ENCODE peak calls at places on chromosome 3, in ten cellular contexts. K is uterus, J is hepatocyte, C is stomach, E is IMR-90, D is tibial artery, H is neuronal stem cell, B is heart left ventricle, Y is endothelial cell of umbilical vein, Z is GM12878. W is an unnamed sample. For H3K4me1, the result is how much of the 10 kb centered on the place peaks cover.

GRCh38 chr3:124553178-124553577 is 177.1 kb upstream of the UMPS start:
- DNase-seq in K (no peak), J (no peak), C (no peak), E (no peak), D (no peak), H (no peak), B (no peak), Y (no peak), Z (no peak), W (no peak)

GRCh38 chr3:18062289-18063025 is 320.0 kb upstream of the TBC1D5 start:
- DNase-seq in K (no peak), J (no peak), C (no peak), E (peak), D (no peak), H (no peak), B (no peak), Y (no peak), Z (no peak), W (peak)

GRCh38 chr3:177127008-177127407 is 70.3 kb downstream of the TBL1XR1 start:
- DNase-seq in K (no peak), J (no peak), C (no peak), E (no peak), D (no peak), H (no peak), B (no peak), Y (no peak), Z (no peak), W (no peak)

GRCh38 chr3:101133638-101134037 is 140.4 kb upstream of the ABI3BP start:
- DNase-seq in K (no peak), J (no peak), C (no peak), E (no peak), D (no peak), H (no peak), B (no peak), Y (no peak), Z (no peak), W (no peak)

GRCh38 chr3:149717391-149718056 is 34.8 kb downstream of the COMMD2 start:
- DNase-seq in K (peak), J (peak), C (peak), E (peak), D (no peak), H (peak), B (peak), Y (peak), Z (no peak), W (no peak)

GRCh38 chr3:67719333-67719732 is 64.9 kb upstream of the SUCLG2 start:
- DNase-seq in K (no peak), J (no peak), C (no peak), E (peak), D (no peak), H (no peak), B (no peak), Y (peak), Z (no peak), W (peak)

GRCh38 chr3:71388535-71389120 is 194.9 kb downstream of the FOXP1 start:
- DNase-seq in K (no peak), J (no peak), C (no peak), E (no peak), D (no peak), H (no peak), B (no peak), Y (peak), Z (no peak), W (no peak)

GRCh38 chr3:187516446-187516845 is 148.3 kb downstream of the RTP4 start:
- DNase-seq in K (no peak), J (no peak), C (no peak), E (peak), D (no peak), H (no peak), B (no peak), Y (no peak), Z (no peak), W (no peak)

GRCh38 chr3:131178710-131179375 is 152.2 kb downstream of the NEK11 start:
- DNase-seq in K (no peak), J (no peak), C (no peak), E (no peak), D (no peak), H (no peak), B (no peak), Y (no peak), Z (no peak), W (no peak)

DNA sequence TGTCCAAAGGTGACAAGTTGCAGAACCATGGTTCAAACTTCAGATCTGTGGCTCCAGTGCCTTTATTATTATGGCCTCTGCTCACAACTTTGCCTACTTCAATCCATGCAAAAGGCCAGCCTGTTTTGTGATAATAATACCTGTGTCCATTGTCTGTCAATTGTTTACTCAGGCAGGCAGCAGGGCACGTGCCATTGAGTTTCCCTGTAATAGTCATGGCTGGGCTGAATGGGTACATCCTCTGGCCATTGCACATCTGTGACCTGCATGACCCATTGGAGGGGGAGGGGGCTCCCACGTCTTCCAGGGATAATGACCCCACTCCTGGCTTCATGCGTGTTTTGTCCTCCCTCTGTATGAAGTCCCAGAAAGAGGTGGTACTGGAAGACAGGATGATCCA is 215.4 kb downstream of the SSR3 start:
- DNase-seq in K (no peak), J (no peak), C (no peak), E (no peak), D (no peak), H (no peak), B (no peak), Y (no peak), Z (no peak), W (no peak)
- H3K4me3 ChIP-seq in K (no peak), J (no peak), C (no peak), E (no peak), D (no peak), H (no peak), B (no peak), Y (no peak), Z (no peak), W (no peak)

DNA sequence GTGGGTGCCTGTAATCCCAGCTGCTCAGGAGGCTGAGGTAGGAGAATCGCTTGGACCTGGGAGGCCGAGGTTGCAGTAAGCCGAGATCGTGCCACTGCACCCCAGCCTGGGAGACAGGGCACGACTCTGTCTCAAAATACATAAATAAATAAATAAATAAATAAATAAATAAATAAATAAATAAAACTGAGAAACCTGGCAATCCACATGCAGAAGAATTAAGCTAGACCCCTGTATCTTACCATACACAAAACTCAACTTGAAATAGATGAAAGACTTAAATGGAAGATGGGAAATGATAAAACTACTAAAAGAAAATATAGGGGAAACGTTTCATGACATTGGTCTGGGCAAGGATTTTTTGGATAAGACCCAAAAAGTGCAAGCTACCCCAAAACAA is 58.0 kb downstream of the ATP13A4 start:
- DNase-seq in K (no peak), J (no peak), C (no peak), E (no peak), D (no peak), H (no peak), B (no peak), Y (no peak), Z (no peak), W (no peak)
- H3K4me1 ChIP-seq in K (under half), J (under half), C (under half), E (under half), D (under half), H (under half), B (under half), Y (under half), Z (under half), W (under half)

GRCh38 chr3:5010706-5011554 is 31.7 kb downstream of the BHLHE40 start:
- DNase-seq in K (no peak), J (no peak), C (no peak), E (peak), D (no peak), H (no peak), B (no peak), Y (no peak), Z (no peak), W (no peak)
- H3K4me3 ChIP-seq in K (no peak), J (no peak), C (no peak), E (no peak), D (no peak), H (no peak), B (no peak), Y (no peak), Z (peak), W (no peak)

DNA sequence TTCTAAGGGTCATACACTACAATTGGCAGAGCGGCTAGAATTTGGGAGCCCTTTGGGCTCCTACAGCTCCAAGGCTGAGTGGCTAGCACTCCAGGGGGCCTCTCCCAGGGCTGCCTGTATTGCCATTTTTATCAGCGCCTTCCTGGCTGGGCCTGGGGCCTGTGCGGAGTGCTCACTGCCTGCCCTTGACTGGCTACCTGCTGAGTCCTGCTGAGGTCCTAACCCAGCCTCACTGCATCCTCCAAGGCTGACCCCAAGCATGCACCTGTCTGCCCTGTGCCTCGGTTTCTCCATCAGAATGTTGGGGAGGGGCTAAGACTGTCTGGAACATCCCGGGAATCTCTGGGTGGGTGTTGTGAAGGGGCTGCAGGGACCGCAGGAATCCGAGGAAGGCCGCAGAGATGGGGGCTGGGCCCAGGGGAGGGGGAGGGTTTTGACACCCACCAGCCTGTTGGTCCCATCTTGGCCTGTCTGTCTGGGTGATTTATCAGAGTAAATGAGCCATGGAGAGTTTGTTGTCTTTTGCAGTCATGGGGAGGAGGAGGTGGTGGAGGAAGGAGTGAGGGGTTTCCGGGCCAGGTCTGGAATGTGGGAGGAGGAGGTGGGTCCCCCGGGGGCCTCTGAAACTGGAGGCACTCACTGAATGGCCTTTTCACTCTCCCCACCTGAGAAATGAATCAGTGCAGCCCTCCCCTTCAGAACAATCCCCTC is 11.3 kb downstream of the SEMA3F start:
- DNase-seq in K (no peak), J (no peak), C (no peak), E (no peak), D (no peak), H (no peak), B (no peak), Y (no peak), Z (no peak), W (no peak)
- H3K4me1 ChIP-seq in K (under half), J (under half), C (half or more), E (half or more), D (half or more), H (under half), B (half or more), Y (half or more), Z (under half), W (under half)

GRCh38 chr3:120497318-120497717 is 46.5 kb upstream of the FSTL1 start:
- DNase-seq in K (no peak), J (no peak), C (no peak), E (peak), D (no peak), H (no peak), B (no peak), Y (peak), Z (no peak), W (peak)
- H3K4me3 ChIP-seq in K (no peak), J (no peak), C (no peak), E (no peak), D (no peak), H (no peak), B (no peak), Y (no peak), Z (no peak), W (no peak)

GRCh38 chr3:172150268-172150667 is 110.9 kb downstream of the FNDC3B start:
- DNase-seq in K (no peak), J (no peak), C (no peak), E (no peak), D (no peak), H (no peak), B (no peak), Y (no peak), Z (no peak), W (no peak)
- H3K4me1 ChIP-seq in K (under half), J (under half), C (under half), E (under half), D (half or more), H (under half), B (under half), Y (half or more), Z (half or more), W (under half)

GRCh38 chr3:51722362-51722761 is 15.5 kb downstream of the GRM2 start:
- DNase-seq in K (no peak), J (no peak), C (no peak), E (no peak), D (no peak), H (no peak), B (no peak), Y (no peak), Z (no peak), W (no peak)
- H3K4me3 ChIP-seq in K (no peak), J (no peak), C (no peak), E (no peak), D (no peak), H (no peak), B (no peak), Y (no peak), Z (no peak), W (no peak)

W was measured in SJSA1.